ENCODE peak calls at places on chromosomes 1 and 21, in four cellular contexts. L is endothelial cell of umbilical vein, Q is cardiac muscle cell, S is A549. G is an unnamed sample.

GRCh38 chr1:156476501-156477298 is 23.9 kb downstream of the MEF2D start:
- DNase-seq in S (peak), L (peak), Q (peak), G (no peak)

GRCh38 chr21:29372063-29372802 is 73.5 kb downstream of the BACH1 start:
- DNase-seq in Q (peak), S (peak), L (peak), G (peak)

GRCh38 chr1:230127105-230128054 is 60.3 kb downstream of the GALNT2 start:
- DNase-seq in Q (no peak), L (no peak), S (no peak), G (no peak)

GRCh38 chr21:41564871-41565281 is 56.9 kb upstream of the TMPRSS2 start:
- DNase-seq in S (peak), Q (peak), L (peak), G (peak)

GRCh38 chr21:25133939-25134338 is 473.3 kb downstream of the MRPL39 start:
- DNase-seq in S (no peak), L (no peak), Q (no peak), G (no peak)

GRCh38 chr1:229213797-229214196 is 57.1 kb upstream of the RAB4A start:
- DNase-seq in L (no peak), Q (no peak), S (no peak), G (no peak)

GRCh38 chr1:184861755-184862336 is 107.2 kb upstream of the EDEM3 start:
- DNase-seq in L (peak), Q (no peak), S (no peak), G (no peak)

GRCh38 chr1:107964397-107965111 is 426 bp downstream of the VAV3 start:
- DNase-seq in S (peak), Q (peak), L (peak), G (peak)

GRCh38 chr1:37763791-37764741 is 854 bp downstream of the EPHA10 start:
- DNase-seq in L (peak), Q (peak), S (no peak), G (no peak)

GRCh38 chr1:2109581-2110021 is 59.4 kb downstream of the PRKCZ start:
- DNase-seq in L (no peak), S (no peak), Q (no peak), G (no peak)

GRCh38 chr1:201511925-201512539 is 5.1 kb upstream of the CSRP1 start:
- DNase-seq in L (peak), Q (peak), S (no peak), G (no peak)

GRCh38 chr1:236880209-236880608 is 85.1 kb downstream of the MTR start:
- DNase-seq in L (no peak), Q (no peak), S (no peak), G (no peak)

GRCh38 chr1:40876436-40876761 is 14.2 kb upstream of the CITED4 start:
- DNase-seq in Q (no peak), S (no peak), L (no peak), G (no peak)

GRCh38 chr1:156727914-156728598 is at the start of gene METTL25B:
- DNase-seq in S (peak), Q (peak), L (peak), G (peak)

GRCh38 chr1:31376374-31377134 is 3.7 kb upstream of the FABP3 start:
- DNase-seq in L (peak), S (peak), Q (peak), G (no peak)
- H3K27ac ChIP-seq in L (no peak), S (no peak), Q (no peak), G (no peak)

GRCh38 chr21:32475162-32475812 is 62.8 kb downstream of the EVA1C start:
- DNase-seq in L (peak), S (peak), Q (peak), G (no peak)
- H3K4me3 ChIP-seq in L (no peak), S (no peak), Q (no peak), G (no peak)

DNA sequence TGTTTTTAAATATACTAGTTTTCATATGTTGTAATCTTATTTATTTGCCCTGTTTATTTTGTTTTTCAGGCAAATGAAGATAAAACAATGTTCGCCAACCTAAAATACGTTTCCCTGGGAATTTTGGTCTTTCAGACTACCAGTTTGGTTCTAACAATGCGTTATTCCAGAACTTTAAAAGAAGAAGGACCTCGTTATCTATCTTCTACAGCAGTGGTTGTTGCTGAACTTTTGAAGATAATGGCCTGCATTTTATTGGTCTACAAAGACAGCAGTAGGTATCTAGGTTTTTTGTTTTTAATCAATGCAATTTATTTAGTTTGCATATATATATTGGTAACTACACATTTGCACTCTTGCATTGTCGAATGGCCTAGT is 23.7 kb downstream of the SLC35A3 start:
- DNase-seq in S (no peak), L (no peak), Q (no peak), G (no peak)
- H3K27ac ChIP-seq in S (no peak), L (no peak), Q (no peak), G (no peak)

DNA sequence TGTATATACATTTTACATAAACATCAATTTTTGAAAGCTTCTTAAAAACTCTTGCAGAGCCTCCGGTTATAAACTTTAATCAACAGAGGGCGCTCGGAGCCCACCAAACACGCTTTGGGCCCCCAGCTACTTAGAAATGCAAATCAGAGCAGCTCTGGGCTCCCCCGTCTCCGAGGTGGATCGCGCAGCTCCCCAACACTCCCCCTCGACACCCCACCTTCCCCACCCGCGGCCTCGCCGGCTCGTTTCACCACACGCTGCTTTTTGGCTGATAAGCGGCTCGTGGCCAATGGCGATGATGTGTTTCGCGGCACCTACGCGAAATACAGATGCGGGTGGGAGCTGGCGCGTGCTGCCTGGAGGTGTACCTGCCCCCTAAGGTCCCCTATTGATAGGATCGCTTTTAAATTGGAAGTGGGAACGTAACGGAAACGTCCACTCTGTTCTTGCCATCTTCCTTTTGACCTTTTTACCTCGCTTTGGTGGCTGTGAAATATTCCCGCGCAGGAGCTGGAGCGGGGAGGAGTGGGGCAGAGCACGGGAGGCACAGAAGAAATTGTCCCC is 1.6 kb upstream of the KIF26B start:
- DNase-seq in S (peak), L (peak), Q (peak), G (peak)
- H3K4me3 ChIP-seq in S (peak), L (peak), Q (peak), G (no peak)

GRCh38 chr1:227942021-227942715 is 5.6 kb downstream of the WNT9A start:
- DNase-seq in Q (no peak), L (no peak), S (no peak), G (no peak)

GRCh38 chr1:227943354-227943753 is 4.4 kb downstream of the WNT9A start:
- DNase-seq in S (no peak), L (no peak), Q (no peak), G (no peak)

GRCh38 chr1:227944066-227944930 is 3.4 kb downstream of the WNT9A start:
- DNase-seq in L (no peak), S (no peak), Q (no peak), G (no peak)

GRCh38 chr1:227941509-227942020 is 6.2 kb downstream of the WNT9A start:
- DNase-seq in Q (no peak), S (no peak), L (no peak), G (no peak)

GRCh38 chr1:227942716-227943261 is 4.9 kb downstream of the WNT9A start:
- DNase-seq in Q (no peak), L (no peak), S (no peak), G (no peak)
- H3K27ac ChIP-seq in Q (no peak), L (no peak), S (no peak), G (no peak)

GRCh38 chr1:98903261-98903660 is 101.4 kb downstream of the PLPPR5 start:
- DNase-seq in L (peak), S (peak), Q (peak), G (no peak)

GRCh38 chr1:98903726-98904125 is 100.9 kb downstream of the PLPPR5 start:
- DNase-seq in Q (peak), L (no peak), S (no peak), G (no peak)

GRCh38 chr1:98908980-98909379 is 95.7 kb downstream of the PLPPR5 start:
- DNase-seq in L (no peak), Q (no peak), S (no peak), G (no peak)

GRCh38 chr1:98906761-98907301 is 97.8 kb downstream of the PLPPR5 start:
- DNase-seq in L (no peak), S (no peak), Q (no peak), G (no peak)

DNA sequence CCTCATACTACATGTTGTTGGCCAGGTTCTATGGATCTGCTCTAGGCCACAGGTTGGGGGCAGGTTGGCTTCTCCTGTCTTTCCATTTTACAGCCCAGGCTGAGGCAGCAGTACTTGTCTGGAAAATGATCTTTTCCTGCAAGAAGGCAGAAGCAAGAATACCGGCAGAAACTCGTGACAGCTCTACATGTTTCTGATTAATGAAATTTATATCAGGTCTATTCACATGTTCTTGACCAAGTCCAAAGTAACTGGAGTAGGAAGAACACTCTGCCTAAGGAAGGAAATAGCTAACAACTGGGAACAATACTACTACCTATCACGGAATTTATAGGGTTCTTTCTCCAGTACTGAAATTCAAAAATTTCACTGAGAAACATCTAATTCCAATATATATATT is 98.3 kb downstream of the PLPPR5 start:
- DNase-seq in L (peak), Q (no peak), S (no peak), G (no peak)
- H3K4me3 ChIP-seq in L (no peak), Q (no peak), S (no peak), G (no peak)

DNA sequence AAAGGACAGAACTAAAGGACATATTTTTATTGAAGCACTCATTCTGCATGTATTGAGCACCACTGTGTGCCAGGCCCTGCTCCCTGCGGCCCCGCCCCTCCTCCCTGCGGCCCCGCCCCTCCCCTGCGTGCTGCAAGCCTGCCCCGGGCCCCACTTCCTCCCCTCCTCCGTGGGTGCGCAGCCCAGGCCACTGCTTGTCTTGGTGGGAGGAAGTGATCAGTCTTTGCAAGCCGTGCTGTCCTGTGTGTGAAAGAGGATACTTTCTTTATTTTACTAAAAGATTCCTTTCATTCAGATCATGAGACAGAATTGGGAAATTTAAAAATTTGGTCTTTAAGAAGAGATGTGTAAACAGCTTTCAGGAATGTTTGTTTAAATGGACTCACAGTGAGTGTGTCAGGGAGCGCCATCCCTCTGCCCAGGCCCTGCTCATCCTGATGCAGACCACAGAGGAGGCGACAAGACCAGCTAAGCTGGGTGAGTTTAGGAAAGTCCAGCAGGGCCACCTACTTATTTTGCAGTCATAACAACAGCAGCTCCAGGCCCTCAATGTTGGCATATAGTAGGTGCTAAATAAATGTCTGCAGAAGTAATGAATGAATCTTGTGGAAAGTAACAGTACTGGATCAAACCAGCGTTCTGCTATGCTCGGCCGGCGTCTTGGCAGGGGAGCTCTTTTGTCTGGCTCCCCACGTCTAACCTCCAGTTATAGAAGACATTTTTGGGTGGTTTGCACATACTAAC is 88.3 kb upstream of the SELENON start:
- DNase-seq in S (no peak), L (no peak), Q (no peak), G (peak)
- H3K27ac ChIP-seq in S (peak), L (no peak), Q (no peak), G (no peak)

DNA sequence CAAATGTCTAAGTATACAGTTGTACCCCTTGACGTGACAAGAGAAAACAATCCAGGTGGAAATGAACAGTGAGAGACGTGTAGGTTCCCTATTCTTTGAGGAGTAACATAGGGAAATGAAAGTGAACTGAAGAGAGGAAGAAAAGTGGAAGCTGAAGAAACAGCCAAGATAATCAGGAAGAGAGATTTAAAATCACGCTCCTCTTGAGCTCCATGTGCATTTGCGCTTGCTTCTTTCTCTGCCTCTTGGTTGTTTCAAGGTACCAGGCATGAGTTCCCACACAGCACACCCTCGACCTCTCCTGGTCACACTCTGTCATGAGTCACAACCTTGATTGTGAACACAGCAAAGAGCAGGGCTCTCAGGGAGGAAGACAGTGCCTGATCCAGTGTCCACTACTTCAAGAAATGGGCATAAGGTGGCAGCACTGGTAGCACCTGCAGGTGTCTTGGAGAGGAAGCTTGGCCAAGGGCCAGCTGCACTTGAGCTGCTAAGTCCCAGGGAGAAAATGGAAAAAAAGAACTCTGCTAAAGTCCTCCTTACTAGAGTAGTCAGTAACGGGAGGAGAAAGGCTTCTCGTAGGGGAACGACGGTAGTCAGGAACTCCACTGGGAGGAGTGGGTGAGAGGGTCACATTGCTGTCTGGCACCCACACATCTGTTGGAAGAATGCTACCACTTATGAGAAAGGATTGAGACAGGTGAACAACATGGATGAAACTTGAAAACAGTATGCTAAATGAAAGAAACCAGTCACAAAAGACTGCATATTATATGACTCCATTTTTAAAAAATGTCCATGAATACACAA is 18.3 kb upstream of the ARID1A start:
- DNase-seq in S (peak), L (peak), Q (peak), G (peak)
- H3K4me3 ChIP-seq in S (no peak), L (no peak), Q (no peak), G (no peak)

GRCh38 chr21:46080171-46081021 is 17.5 kb upstream of the COL6A2 start:
- DNase-seq in S (no peak), L (no peak), Q (peak), G (no peak)

GRCh38 chr21:46078322-46078981 is 19.5 kb upstream of the COL6A2 start:
- DNase-seq in Q (no peak), S (no peak), L (no peak), G (no peak)

GRCh38 chr21:46079357-46080170 is 18.3 kb upstream of the COL6A2 start:
- DNase-seq in S (no peak), Q (peak), L (no peak), G (no peak)

GRCh38 chr21:46077674-46078101 is 20.2 kb upstream of the COL6A2 start:
- DNase-seq in Q (no peak), L (no peak), S (no peak), G (no peak)

GRCh38 chr21:46078984-46079356 is 18.9 kb upstream of the COL6A2 start:
- DNase-seq in Q (peak), S (no peak), L (no peak), G (no peak)
- H3K27ac ChIP-seq in Q (no peak), S (no peak), L (no peak), G (no peak)